ENCODE peak calls at places on chromosomes 6 and 20, in seven cellular contexts. E, W, H, M, U, O and T are unnamed samples.

GRCh38 chr6:5053864-5054426 is 31.2 kb upstream of the PPP1R3G start:
- DNase-seq in E (no peak), W (no peak), H (no peak), M (no peak), U (no peak), O (no peak), T (peak)

GRCh38 chr6:122458087-122458486 is 13.5 kb downstream of the SERINC1 start:
- DNase-seq in E (no peak), W (no peak), H (no peak), M (no peak), U (no peak), O (no peak), T (no peak)

GRCh38 chr20:31496761-31497295 is 17.4 kb upstream of the HM13 start:
- DNase-seq in E (peak), W (no peak), H (no peak), M (no peak), U (no peak), O (no peak), T (no peak)

GRCh38 chr6:135299256-135299655 is 118.1 kb downstream of the MYB start:
- DNase-seq in E (no peak), W (no peak), H (no peak), M (no peak), U (no peak), O (no peak), T (peak)

GRCh38 chr6:3376888-3377535 is 79.8 kb downstream of the SLC22A23 start:
- DNase-seq in E (peak), W (no peak), H (no peak), M (no peak), U (no peak), O (no peak), T (no peak)

GRCh38 chr20:49424536-49424935 is 57.9 kb downstream of the KCNB1 start:
- DNase-seq in E (peak), W (no peak), H (no peak), M (no peak), U (peak), O (no peak), T (no peak)

GRCh38 chr6:119658917-119659316 is 309.4 kb upstream of the MAN1A1 start:
- DNase-seq in E (no peak), W (no peak), H (no peak), M (no peak), U (no peak), O (no peak), T (no peak)

GRCh38 chr20:32004963-32005362 is 5.3 kb upstream of the CCM2L start:
- DNase-seq in E (no peak), W (no peak), H (no peak), M (peak), U (peak), O (no peak), T (no peak)

GRCh38 chr6:100880149-100880900 is 804 bp downstream of the ASCC3 start:
- DNase-seq in E (peak), W (no peak), H (no peak), M (peak), U (no peak), O (no peak), T (no peak)

GRCh38 chr20:33419140-33419974 is 18.0 kb upstream of the CDK5RAP1 start:
- DNase-seq in E (peak), W (no peak), H (no peak), M (no peak), U (peak), O (no peak), T (no peak)

GRCh38 chr6:49550413-49551125 is at the start of gene C6orf141:
- DNase-seq in E (no peak), W (peak), H (no peak), M (peak), U (peak), O (peak), T (no peak)

GRCh38 chr6:30857537-30857936 is 26.8 kb upstream of the DDR1 start:
- DNase-seq in E (peak), W (peak), H (no peak), M (no peak), U (no peak), O (no peak), T (no peak)

GRCh38 chr20:48656661-48657211 is 171.1 kb downstream of the PREX1 start:
- DNase-seq in E (no peak), W (peak), H (no peak), M (no peak), U (peak), O (no peak), T (no peak)